ENCODE peak calls at places on chromosomes 6 and 20, in four cellular contexts. D, G, N and W are unnamed samples.

GRCh38 chr6:24205020-24205492 is 79.0 kb downstream of the NRSN1 start:
- DNase-seq in D (no peak), G (no peak), N (no peak), W (no peak)

GRCh38 chr6:12363651-12364381 is 73.7 kb downstream of the EDN1 start:
- DNase-seq in N (no peak), D (no peak), G (peak), W (peak)

GRCh38 chr20:56247954-56248782 is at the start of gene MC3R:
- DNase-seq in N (no peak), G (no peak), D (peak), W (no peak)

GRCh38 chr6:111920581-111920980 is 47.3 kb upstream of the FYN start:
- DNase-seq in N (no peak), G (no peak), D (no peak), W (no peak)

GRCh38 chr20:13220857-13221297 is at the start of gene ISM1:
- DNase-seq in D (no peak), N (no peak), G (no peak), W (no peak)

GRCh38 chr20:19275630-19276071 is 63.2 kb downstream of the SLC24A3 start:
- DNase-seq in D (peak), G (peak), N (no peak), W (no peak)

GRCh38 chr20:2207770-2208097 is 88.1 kb upstream of the TGM3 start:
- DNase-seq in G (no peak), N (no peak), D (no peak), W (no peak)

GRCh38 chr6:140203611-140204553 is 829.4 kb upstream of the CITED2 start:
- DNase-seq in N (no peak), D (no peak), G (no peak), W (no peak)

GRCh38 chr20:19945732-19946670 is 71.2 kb upstream of the NAA20 start:
- DNase-seq in N (no peak), G (no peak), D (no peak), W (no peak)

GRCh38 chr20:53642196-53643030 is 48.8 kb upstream of the ZNF217 start:
- DNase-seq in G (no peak), N (no peak), D (peak), W (no peak)

GRCh38 chr20:56433880-56434255 is 21.8 kb downstream of the CASS4 start:
- DNase-seq in N (no peak), D (no peak), G (no peak), W (no peak)

GRCh38 chr20:57724610-57725405 is 15.0 kb upstream of the PMEPA1 start:
- DNase-seq in N (no peak), G (peak), D (no peak), W (no peak)

GRCh38 chr20:45288376-45288775 is 18.3 kb upstream of the RBPJL start:
- DNase-seq in D (no peak), G (no peak), N (no peak), W (no peak)

GRCh38 chr6:36702656-36703055 is 5.0 kb downstream of the RAB44 start:
- DNase-seq in G (no peak), N (no peak), D (no peak), W (no peak)

GRCh38 chr6:36700812-36701211 is 3.2 kb downstream of the RAB44 start:
- DNase-seq in G (no peak), D (no peak), N (no peak), W (no peak)

GRCh38 chr6:36703081-36703606 is 5.5 kb downstream of the RAB44 start:
- DNase-seq in N (no peak), D (no peak), G (no peak), W (no peak)

GRCh38 chr6:36700071-36700811 is 2.6 kb downstream of the RAB44 start:
- DNase-seq in N (no peak), G (no peak), D (no peak), W (no peak)

DNA sequence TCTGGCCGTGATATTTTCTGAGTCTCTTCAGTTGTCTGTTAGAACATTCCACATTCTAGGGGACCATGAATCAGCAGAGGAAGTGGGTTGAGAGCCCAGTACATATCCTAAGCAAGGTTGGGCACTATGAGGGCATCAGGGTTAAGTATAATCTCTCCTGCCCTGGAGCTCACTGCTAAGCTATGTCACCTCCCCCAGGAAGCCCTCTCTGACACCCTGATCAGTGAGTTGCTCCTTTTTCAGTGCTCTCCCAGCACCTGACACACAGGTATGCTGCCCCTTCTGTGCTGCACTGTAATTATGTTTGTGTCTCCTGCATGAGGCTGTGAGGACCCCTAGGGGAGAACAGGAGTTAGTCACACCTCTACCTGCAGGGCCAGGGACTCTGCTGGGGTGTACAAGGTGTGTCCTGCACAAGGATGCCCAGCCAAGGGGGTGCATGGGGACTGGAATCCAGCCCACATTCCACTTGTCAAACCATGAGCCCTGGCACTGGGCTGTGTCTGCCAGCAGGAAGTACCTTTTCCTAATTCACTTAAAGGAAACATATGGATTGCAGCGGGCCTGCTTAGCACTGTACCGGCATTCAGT is 3.9 kb downstream of the RAB44 start:
- DNase-seq in N (no peak), D (no peak), G (no peak), W (no peak)
- TF ChIP-seq CTCF in N (no peak), D (no peak), G (no peak), W (peak)

GRCh38 chr6:106359989-106360409 is 518 bp upstream of the CRYBG1 start:
- DNase-seq in N (no peak), D (no peak), G (no peak), W (no peak)

GRCh38 chr6:106363401-106364138 is 3.1 kb downstream of the CRYBG1 start:
- DNase-seq in G (no peak), N (no peak), D (no peak), W (no peak)

GRCh38 chr6:106356382-106356781 is 4.1 kb upstream of the CRYBG1 start:
- DNase-seq in N (no peak), D (no peak), G (no peak), W (no peak)

GRCh38 chr6:106360989-106361430 is 493 bp downstream of the CRYBG1 start:
- DNase-seq in D (no peak), G (peak), N (no peak), W (no peak)

DNA sequence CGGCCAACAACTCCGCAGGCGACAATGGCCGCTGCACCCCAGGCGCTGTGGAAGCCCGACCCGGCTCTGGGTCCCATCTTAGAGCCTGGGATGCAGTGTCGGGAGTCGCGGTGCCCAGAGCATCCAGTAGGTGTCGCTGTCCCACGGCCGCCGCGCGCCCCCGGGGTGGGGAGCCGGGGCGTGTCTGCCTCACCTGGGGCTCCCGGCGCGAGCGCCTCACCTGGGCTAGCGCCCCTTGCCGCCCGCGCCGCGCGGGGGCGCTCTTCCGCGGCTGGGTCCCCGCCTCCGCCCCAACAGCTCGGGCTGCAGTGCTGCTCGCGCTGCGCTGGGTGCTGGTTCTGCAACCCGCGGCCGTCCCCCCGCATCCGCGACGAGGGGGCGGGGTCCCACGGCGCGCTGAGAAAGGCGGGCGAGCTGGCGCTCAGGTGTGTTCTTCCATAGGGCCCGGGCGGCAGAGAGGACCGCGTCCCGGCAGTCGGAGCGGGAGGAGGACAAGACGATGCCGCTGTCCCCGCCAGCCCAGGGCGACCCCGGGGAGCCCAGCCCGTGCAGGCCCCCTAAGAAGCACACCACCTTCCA is at the start of gene CRYBG1:
- DNase-seq in N (no peak), D (no peak), G (peak), W (no peak)
- H3K4me3 ChIP-seq in N (peak), D (peak), G (peak), W (peak)

GRCh38 chr6:145895802-145896201 is 68.4 kb downstream of the SHPRH start:
- DNase-seq in G (no peak), N (no peak), D (no peak), W (no peak)
- TF ChIP-seq CTCF in G (no peak), N (no peak), D (peak), W (no peak)

GRCh38 chr6:68575765-68576439 is 59.2 kb upstream of the ADGRB3 start:
- DNase-seq in G (no peak), N (no peak), D (no peak), W (no peak)
- H3K4me3 ChIP-seq in G (no peak), N (no peak), D (no peak), W (no peak)

GRCh38 chr6:122184260-122184934 is 215.1 kb upstream of the HSF2 start:
- DNase-seq in N (no peak), G (no peak), D (no peak), W (no peak)
- TF ChIP-seq CTCF in N (peak), G (no peak), D (peak), W (no peak)

GRCh38 chr20:48739395-48740268 is 88.2 kb downstream of the PREX1 start:
- DNase-seq in D (no peak), G (no peak), N (no peak), W (no peak)

GRCh38 chr20:48737463-48738093 is 90.2 kb downstream of the PREX1 start:
- DNase-seq in G (no peak), D (no peak), N (no peak), W (no peak)

GRCh38 chr20:48738399-48739304 is 89.1 kb downstream of the PREX1 start:
- DNase-seq in D (no peak), N (no peak), G (no peak), W (peak)

GRCh38 chr20:48736636-48737035 is 91.2 kb downstream of the PREX1 start:
- DNase-seq in G (no peak), D (no peak), N (no peak), W (no peak)

GRCh38 chr20:48738094-48738398 is 89.8 kb downstream of the PREX1 start:
- DNase-seq in N (no peak), D (no peak), G (no peak), W (no peak)
- H3K4me3 ChIP-seq in N (no peak), D (no peak), G (no peak), W (no peak)

DNA sequence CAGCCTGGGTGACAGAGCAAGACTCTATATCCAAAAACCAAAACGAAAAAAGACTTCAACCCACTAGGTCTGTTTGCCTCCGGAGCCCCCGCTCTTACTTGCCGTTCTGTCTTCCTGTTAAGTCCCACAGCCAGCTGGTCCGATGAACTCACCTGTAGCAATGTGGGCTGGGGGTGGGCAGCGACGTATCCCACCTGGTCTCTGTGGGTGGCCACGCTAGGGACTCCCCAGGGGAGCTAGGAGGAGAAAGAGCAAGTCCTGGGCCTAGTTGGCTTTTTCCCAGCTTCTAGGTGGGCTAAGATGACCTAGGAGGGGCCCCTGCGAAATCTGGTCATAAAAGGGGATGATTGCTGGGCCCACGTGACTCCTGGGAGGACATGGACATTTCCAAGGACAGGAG is 166.0 kb upstream of the KCNG1 start:
- DNase-seq in N (no peak), G (no peak), D (no peak), W (no peak)
- TF ChIP-seq CTCF in N (no peak), G (no peak), D (no peak), W (no peak)

GRCh38 chr20:48926816-48927215 is 5.3 kb downstream of the ARFGEF2 start:
- DNase-seq in G (no peak), N (no peak), D (no peak), W (no peak)

GRCh38 chr20:48923149-48923718 is 1.7 kb downstream of the ARFGEF2 start:
- DNase-seq in G (no peak), D (no peak), N (no peak), W (no peak)

GRCh38 chr20:48924711-48925109 is 3.2 kb downstream of the ARFGEF2 start:
- DNase-seq in D (no peak), G (no peak), N (no peak), W (no peak)

GRCh38 chr20:48928832-48929725 is 7.6 kb downstream of the ARFGEF2 start:
- DNase-seq in N (no peak), D (peak), G (no peak), W (no peak)

DNA sequence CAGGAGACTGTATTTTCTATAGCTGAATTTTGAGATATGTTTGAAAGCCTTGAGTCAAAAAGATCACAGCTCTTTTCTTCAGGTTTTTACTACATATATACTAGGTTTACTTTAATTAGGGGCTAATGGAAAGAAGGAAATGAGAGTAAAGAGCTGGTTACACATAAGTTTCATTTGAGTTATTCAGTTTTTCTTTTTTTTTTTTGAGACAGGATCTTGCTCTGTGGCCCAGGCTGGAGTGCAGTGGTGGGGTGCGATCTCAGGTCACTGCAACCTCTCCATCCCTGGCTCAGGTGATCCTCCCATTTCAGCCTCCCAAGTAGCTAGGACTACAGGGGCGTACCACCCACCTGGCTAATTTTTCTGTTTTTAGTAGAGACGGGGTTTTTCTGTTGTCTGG is 4.8 kb downstream of the ARFGEF2 start:
- DNase-seq in D (no peak), G (no peak), N (no peak), W (no peak)
- H3K4me3 ChIP-seq in D (no peak), G (no peak), N (no peak), W (no peak)